ENCODE peak calls at places on chromosomes 1 and 21, in four cellular contexts. U is ovary, T is GM20000, O is GM13977. K is an unnamed sample.

GRCh38 chr1:214505134-214505533 is 46.3 kb downstream of the PTPN14 start:
- DNase-seq in U (no peak), T (no peak), O (no peak), K (no peak)

GRCh38 chr1:15758537-15758936 is at the start of gene FBLIM1:
- DNase-seq in U (no peak), T (peak; percentile 39), O (peak; percentile 38), K (no peak)

GRCh38 chr1:8747879-8748825 is 69.3 kb downstream of the RERE start:
- DNase-seq in U (no peak), T (no peak), O (no peak), K (no peak)

GRCh38 chr1:906532-907420 is 16.9 kb upstream of the SAMD11 start:
- DNase-seq in U (peak; percentile 19), T (peak; percentile 66), O (no peak), K (peak; percentile 83)

GRCh38 chr1:241972703-241973375 is 15.3 kb downstream of the BECN2 start:
- DNase-seq in U (no peak), T (no peak), O (no peak), K (no peak)

GRCh38 chr21:38804617-38805281 is 980 bp upstream of the ETS2 start:
- DNase-seq in U (peak; percentile 85), T (peak; percentile 49), O (peak; percentile 45), K (peak; percentile 58)

GRCh38 chr1:95018602-95019369 is 54.0 kb downstream of the ALG14 start:
- DNase-seq in U (no peak), T (no peak), O (no peak), K (no peak)

GRCh38 chr1:59062743-59063142 is 234.2 kb upstream of the FGGY start:
- DNase-seq in U (peak; percentile 36), T (no peak), O (no peak), K (no peak)

GRCh38 chr1:240242601-240243144 is 151.0 kb downstream of the FMN2 start:
- DNase-seq in U (no peak), T (no peak), O (no peak), K (no peak)

GRCh38 chr1:212678456-212679410 is 20.9 kb downstream of the BATF3 start:
- DNase-seq in U (no peak), T (peak; percentile 70), O (peak; percentile 74), K (no peak)

GRCh38 chr1:157133431-157133830 is 4.8 kb downstream of the ETV3 start:
- DNase-seq in U (no peak), T (no peak), O (no peak), K (no peak)

GRCh38 chr1:117466761-117467160 is 99.5 kb downstream of the MAN1A2 start:
- DNase-seq in U (no peak), T (no peak), O (no peak), K (no peak)

GRCh38 chr1:35476099-35476674 is 81.0 kb downstream of the KIAA0319L start:
- DNase-seq in U (no peak), T (no peak), O (no peak), K (no peak)

GRCh38 chr21:44952929-44953627 is 13.2 kb downstream of the SLX9 start:
- DNase-seq in U (no peak), T (no peak), O (no peak), K (no peak)

GRCh38 chr1:96660503-96660902 is 61.1 kb upstream of the PTBP2 start:
- DNase-seq in U (no peak), T (no peak), O (no peak), K (no peak)

GRCh38 chr1:247386217-247386616 is 29.8 kb upstream of the NLRP3 start:
- DNase-seq in U (no peak), T (no peak), O (no peak), K (no peak)

GRCh38 chr1:246564839-246565750 is 966 bp downstream of the TFB2M start:
- DNase-seq in U (no peak), T (no peak), O (no peak), K (no peak)

GRCh38 chr21:35743571-35743970 is 316.8 kb downstream of the SETD4 start:
- DNase-seq in U (no peak), T (no peak), O (no peak), K (no peak)

GRCh38 chr21:24375201-24375600 is 1232.1 kb downstream of the MRPL39 start:
- DNase-seq in U (no peak), T (no peak), O (no peak), K (no peak)

GRCh38 chr1:50735443-50735842 is 224.6 kb downstream of the FAF1 start:
- DNase-seq in U (no peak), T (peak; percentile 20), O (peak; percentile 21), K (no peak)

GRCh38 chr1:18919174-18919905 is 17.0 kb upstream of the ALDH4A1 start:
- DNase-seq in U (no peak), T (no peak), O (no peak), K (no peak)
- TF ChIP-seq CTCF in U (no peak), T (no peak), O (no peak), K (no peak)

GRCh38 chr1:111441573-111442192 is 7.4 kb downstream of the WDR77 start:
- DNase-seq in U (no peak), T (peak; percentile 45), O (peak; percentile 21), K (no peak)
- TF ChIP-seq CTCF in U (no peak), T (peak; percentile 65), O (peak; percentile 63), K (peak; percentile 43)

DNA sequence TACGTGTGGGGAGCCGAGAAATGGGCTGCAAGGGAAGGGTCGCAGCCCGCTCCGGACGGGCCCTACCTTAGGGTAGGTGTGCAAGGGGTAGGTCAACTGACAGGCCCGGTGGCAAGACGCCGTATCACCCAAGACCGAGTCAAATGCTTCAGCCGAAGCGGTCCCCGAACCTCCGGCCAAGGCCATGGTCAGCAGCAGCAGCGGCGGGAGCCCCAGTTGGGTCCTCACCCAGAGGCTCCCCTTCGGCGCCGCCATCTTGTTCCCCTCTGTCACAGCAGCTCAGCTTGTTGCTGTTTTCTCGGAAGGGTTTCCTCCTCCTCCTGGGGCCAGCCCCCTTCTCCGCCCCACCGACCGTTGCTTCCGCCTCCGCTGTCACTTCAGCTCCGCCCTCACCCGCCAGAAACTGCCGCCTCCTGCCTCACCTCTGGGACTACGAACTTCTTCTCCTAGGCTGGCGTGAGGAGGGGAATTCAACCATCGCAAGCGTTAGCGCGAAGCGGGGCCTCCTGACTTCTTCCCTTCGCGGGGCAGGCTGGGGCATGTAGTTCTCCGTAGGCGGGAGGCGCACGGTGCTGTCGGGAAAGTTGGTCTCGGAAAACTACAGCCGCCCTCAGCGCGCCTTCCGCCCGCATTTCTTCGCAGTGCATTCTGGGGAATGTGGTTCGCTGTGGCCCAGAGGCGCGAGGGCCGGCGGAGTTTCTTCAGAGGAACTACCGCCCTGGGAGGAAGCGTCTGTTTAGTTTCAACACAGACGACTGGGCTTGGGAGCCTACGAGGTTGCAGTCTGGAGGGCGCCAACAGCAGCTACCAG is at the start of the genes TCEANC2 and TMEM59:
- DNase-seq in U (peak; percentile 96), T (peak; percentile 86), O (peak; percentile 89), K (peak; percentile 97)
- TF ChIP-seq CTCF in U (no peak), T (no peak), O (no peak), K (no peak)

GRCh38 chr1:192993426-192994085 is 65.6 kb downstream of the UCHL5 start:
- DNase-seq in U (no peak), T (no peak), O (no peak), K (no peak)

GRCh38 chr1:192994141-192994540 is 65.0 kb downstream of the UCHL5 start:
- DNase-seq in U (no peak), T (no peak), O (no peak), K (no peak)

GRCh38 chr1:192998536-192998935 is 60.6 kb downstream of the UCHL5 start:
- DNase-seq in U (no peak), T (no peak), O (no peak), K (no peak)
- TF ChIP-seq CTCF in U (no peak), T (no peak), O (peak; percentile 54), K (peak; percentile 64)

K was measured in CD14-positive monocyte.